ENCODE peak calls at places on chromosome 15, in eight cellular contexts. U, M, F, C, W, I, Y and D are unnamed samples.

GRCh38 chr15:48373855-48374421 is 42.7 kb downstream of the DUT start:
- DNase-seq in U (peak), M (peak), F (peak), C (peak), W (no peak), I (no peak), Y (no peak), D (no peak)

GRCh38 chr15:90002428-90002844 is 1.3 kb downstream of the ZNF710 start:
- DNase-seq in U (peak), M (peak), F (peak), C (peak), W (peak), I (peak), Y (peak), D (peak)

GRCh38 chr15:71231678-71232224 is 116.5 kb downstream of the THSD4 start:
- DNase-seq in U (no peak), M (no peak), F (no peak), C (no peak), W (no peak), I (no peak), Y (no peak), D (no peak)

GRCh38 chr15:62809106-62809967 is 233.2 kb upstream of the TPM1 start:
- DNase-seq in U (no peak), M (peak), F (no peak), C (no peak), W (no peak), I (no peak), Y (no peak), D (no peak)

GRCh38 chr15:71748327-71748726 is 62.0 kb upstream of the NR2E3 start:
- DNase-seq in U (no peak), M (peak), F (no peak), C (peak), W (no peak), I (no peak), Y (no peak), D (no peak)

GRCh38 chr15:93506646-93507045 is 417.6 kb upstream of the RGMA start:
- DNase-seq in U (no peak), M (no peak), F (no peak), C (no peak), W (no peak), I (no peak), Y (no peak), D (no peak)

GRCh38 chr15:43118829-43119228 is 13.0 kb upstream of the UBR1 start:
- DNase-seq in U (no peak), M (no peak), F (no peak), C (no peak), W (no peak), I (no peak), Y (no peak), D (no peak)

GRCh38 chr15:60162911-60163310 is 158.8 kb downstream of the FOXB1 start:
- DNase-seq in U (no peak), M (no peak), F (no peak), C (no peak), W (no peak), I (no peak), Y (no peak), D (no peak)

GRCh38 chr15:60379466-60380274 is 18.1 kb downstream of the ANXA2 start:
- DNase-seq in U (peak), M (peak), F (no peak), C (peak), W (no peak), I (no peak), Y (no peak), D (no peak)

DNA sequence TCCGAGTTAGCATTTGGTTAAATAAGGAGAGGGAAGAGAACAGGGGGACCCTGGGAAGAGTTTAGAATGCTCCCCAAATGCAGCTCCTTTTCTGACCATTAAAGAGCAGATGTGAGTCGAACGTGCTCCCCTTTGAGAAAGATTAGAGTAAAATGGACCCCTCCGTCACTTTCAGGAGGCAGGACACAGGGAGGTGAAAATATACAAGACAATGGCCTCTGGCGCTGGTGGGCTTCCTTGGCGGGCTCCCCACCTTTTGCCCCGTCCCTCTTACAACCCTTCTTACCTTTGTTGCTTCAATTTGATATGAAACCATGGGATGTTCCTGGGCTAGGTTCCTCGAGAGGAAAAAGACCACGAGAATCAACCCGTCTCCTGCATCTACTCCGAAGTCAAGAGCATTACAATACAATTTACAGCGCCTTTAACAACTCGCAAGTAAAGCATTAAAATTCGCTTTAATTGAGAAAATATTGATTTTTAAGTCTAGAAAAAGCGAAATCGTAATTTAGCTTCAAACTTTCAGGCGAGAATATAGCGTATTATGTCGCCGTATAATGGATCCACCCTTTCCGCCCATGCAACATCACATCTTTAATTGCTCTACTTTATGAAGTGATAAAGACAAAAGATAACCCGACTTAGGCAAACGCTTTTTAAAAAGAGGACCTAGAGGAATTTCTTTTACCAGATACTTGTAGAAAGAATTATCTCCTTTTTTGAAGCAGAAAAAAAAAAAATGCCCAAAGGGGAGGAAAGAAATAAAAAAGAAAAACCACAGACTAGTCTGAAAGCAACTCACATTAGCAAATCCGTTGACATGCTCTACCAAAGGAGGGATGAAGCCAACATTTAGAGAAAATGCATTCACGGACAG is 214.0 kb downstream of the MEIS2 start:
- DNase-seq in U (no peak), M (no peak), F (no peak), C (no peak), W (no peak), I (no peak), Y (no peak), D (no peak)
- H3K4me3 ChIP-seq in U (no peak), M (no peak), F (no peak), C (no peak), W (no peak), I (no peak), Y (no peak), D (no peak)

DNA sequence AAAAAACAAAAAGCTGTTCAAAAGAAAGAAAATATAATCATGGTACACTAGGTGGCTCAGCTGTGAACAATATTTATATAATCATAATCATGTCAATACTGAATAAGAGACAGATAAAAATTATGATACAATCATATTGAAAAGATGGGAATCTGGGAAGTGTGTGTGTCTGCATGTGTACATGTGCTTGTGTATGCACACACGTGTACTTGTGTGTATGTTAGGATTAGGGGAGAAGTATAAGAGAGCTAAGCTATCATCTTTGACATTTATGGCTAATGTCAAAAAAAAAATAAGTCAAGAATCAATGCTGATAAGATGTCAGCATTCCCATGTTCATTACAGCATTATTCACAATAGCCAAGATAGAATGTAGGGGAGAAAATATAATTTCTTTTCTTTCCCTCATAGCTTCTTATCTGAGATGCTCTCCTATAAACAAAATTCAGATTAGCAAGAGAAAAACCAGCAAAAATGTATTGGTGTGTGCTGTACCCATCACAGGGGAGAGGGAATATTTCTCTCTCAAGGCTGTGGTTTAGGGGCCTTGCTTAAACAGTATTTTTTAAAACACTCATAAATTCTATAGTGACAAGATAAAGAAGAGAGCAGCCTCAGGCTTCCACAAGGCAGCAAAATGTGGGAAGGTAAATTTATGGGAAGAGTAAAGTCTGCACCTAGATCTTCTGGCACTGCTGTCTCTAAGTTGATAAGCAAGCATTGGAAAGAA is 63.4 kb upstream of the ITGA11 start:
- DNase-seq in U (no peak), M (no peak), F (no peak), C (no peak), W (no peak), I (no peak), Y (no peak), D (no peak)
- H3K4me3 ChIP-seq in U (no peak), M (no peak), F (no peak), C (no peak), W (no peak), I (no peak), Y (no peak), D (no peak)

GRCh38 chr15:25862469-25863066 is 559 bp downstream of the ATP10A start:
- DNase-seq in U (no peak), M (no peak), F (peak), C (peak), W (peak), I (no peak), Y (peak), D (no peak)

GRCh38 chr15:25864966-25865365 is 1.8 kb upstream of the ATP10A start:
- DNase-seq in U (no peak), M (peak), F (no peak), C (peak), W (no peak), I (no peak), Y (no peak), D (no peak)

GRCh38 chr15:25863968-25864580 is 947 bp upstream of the ATP10A start:
- DNase-seq in U (no peak), M (no peak), F (no peak), C (no peak), W (no peak), I (no peak), Y (no peak), D (no peak)

GRCh38 chr15:25862087-25862468 is 1.0 kb downstream of the ATP10A start:
- DNase-seq in U (no peak), M (peak), F (peak), C (no peak), W (no peak), I (no peak), Y (peak), D (no peak)

GRCh38 chr15:25863067-25863967 is at the start of gene ATP10A:
- DNase-seq in U (no peak), M (peak), F (peak), C (peak), W (no peak), I (no peak), Y (peak), D (no peak)
- H3K4me3 ChIP-seq in U (no peak), M (peak), F (peak), C (peak), W (peak), I (peak), Y (peak), D (peak)

GRCh38 chr15:96320703-96321421 is 9.6 kb upstream of the NR2F2 start:
- DNase-seq in U (no peak), M (no peak), F (no peak), C (no peak), W (no peak), I (no peak), Y (no peak), D (no peak)

GRCh38 chr15:96324192-96324895 is 6.2 kb upstream of the NR2F2 start:
- DNase-seq in U (no peak), M (peak), F (no peak), C (peak), W (peak), I (no peak), Y (no peak), D (no peak)

GRCh38 chr15:96323250-96324162 is 7.0 kb upstream of the NR2F2 start:
- DNase-seq in U (no peak), M (no peak), F (no peak), C (no peak), W (no peak), I (no peak), Y (no peak), D (no peak)

GRCh38 chr15:96321422-96322391 is 8.8 kb upstream of the NR2F2 start:
- DNase-seq in U (no peak), M (peak), F (peak), C (peak), W (peak), I (no peak), Y (no peak), D (peak)

DNA sequence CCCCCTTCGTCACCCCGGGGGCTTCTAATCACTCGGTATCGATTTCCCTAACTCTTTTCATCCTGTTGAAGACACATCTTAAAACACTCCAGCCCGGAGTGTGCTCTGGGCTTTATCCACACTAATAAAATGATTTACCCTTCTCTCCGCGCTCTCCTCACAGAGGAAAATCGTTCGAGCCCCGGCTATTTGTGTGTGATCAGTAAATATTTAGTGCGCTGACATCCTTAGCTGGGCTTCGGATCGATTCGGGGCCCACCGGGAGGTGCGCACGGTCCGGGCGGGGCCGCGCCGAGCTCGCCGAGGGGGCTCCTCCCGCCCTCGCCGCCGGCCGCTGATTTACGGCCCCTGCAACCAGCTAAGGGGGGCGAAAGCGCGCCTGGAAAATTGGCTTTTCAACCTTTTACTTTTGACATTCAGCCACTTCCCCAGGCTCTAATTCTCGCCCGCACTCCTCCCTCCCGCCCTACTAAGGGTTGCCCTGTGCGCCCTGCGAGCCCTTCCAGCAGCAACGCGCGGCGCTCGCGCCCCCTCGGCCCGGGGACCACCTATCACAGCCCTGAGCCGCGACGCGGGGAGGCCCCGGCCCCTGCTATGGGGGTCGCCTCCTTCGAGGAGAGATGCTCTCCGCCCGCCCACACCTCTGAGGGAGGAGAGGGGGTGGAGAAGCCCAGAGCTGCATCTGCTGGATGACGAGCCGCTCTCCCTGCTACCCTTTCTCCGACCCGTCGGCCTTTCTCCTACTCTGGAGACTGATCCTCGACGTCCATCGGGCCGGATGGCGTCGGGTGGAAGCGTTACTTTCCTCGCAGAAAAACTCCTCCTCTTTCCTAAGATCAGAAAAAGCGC is 7.9 kb upstream of the NR2F2 start:
- DNase-seq in U (no peak), M (no peak), F (no peak), C (peak), W (no peak), I (no peak), Y (no peak), D (no peak)
- H3K4me3 ChIP-seq in U (no peak), M (no peak), F (peak), C (peak), W (no peak), I (no peak), Y (no peak), D (peak)